ENCODE peak calls at places on chromosome 7, in four cellular contexts. A, D, Q and P are unnamed samples.

GRCh38 chr7:139358541-139359365 is 941 bp upstream of the LUC7L2 start:
- DNase-seq in A (no peak), D (no peak), Q (no peak), P (no peak)

GRCh38 chr7:125599387-125599786 is 669.8 kb upstream of the POT1 start:
- DNase-seq in A (no peak), D (no peak), Q (no peak), P (no peak)

GRCh38 chr7:130272456-130273080 is 5.9 kb downstream of the CPA2 start:
- DNase-seq in A (no peak), D (no peak), Q (no peak), P (no peak)

GRCh38 chr7:52085610-52086009 is 769.0 kb upstream of the COBL start:
- DNase-seq in A (peak), D (no peak), Q (no peak), P (no peak)

GRCh38 chr7:33979807-33980355 is 74.5 kb downstream of the BMPER start:
- DNase-seq in A (no peak), D (no peak), Q (peak), P (peak)

GRCh38 chr7:158743219-158743618 is 38.6 kb upstream of the NCAPG2 start:
- DNase-seq in A (no peak), D (no peak), Q (no peak), P (no peak)

GRCh38 chr7:1964913-1965578 is 267.7 kb downstream of the MAD1L1 start:
- DNase-seq in A (no peak), D (no peak), Q (no peak), P (no peak)

GRCh38 chr7:2626498-2627117 is 5.2 kb upstream of the TTYH3 start:
- DNase-seq in A (no peak), D (peak), Q (no peak), P (no peak)

GRCh38 chr7:2719007-2719406 is 31.0 kb downstream of the AMZ1 start:
- DNase-seq in A (peak), D (no peak), Q (no peak), P (no peak)

GRCh38 chr7:40093631-40094350 is 40.6 kb downstream of the MPLKIP start:
- DNase-seq in A (no peak), D (no peak), Q (no peak), P (no peak)

GRCh38 chr7:149870701-149871483 is 2.9 kb upstream of the ATP6V0E2 start:
- DNase-seq in A (no peak), D (no peak), Q (no peak), P (no peak)

GRCh38 chr7:139647812-139648616 is 124.5 kb downstream of the CLEC2L start:
- DNase-seq in A (no peak), D (no peak), Q (no peak), P (no peak)

GRCh38 chr7:38169862-38170261 is 8.2 kb upstream of the STARD3NL start:
- DNase-seq in A (no peak), D (no peak), Q (no peak), P (no peak)

GRCh38 chr7:114988035-114988434 is 66.1 kb downstream of the MDFIC start:
- DNase-seq in A (no peak), D (no peak), Q (no peak), P (no peak)

GRCh38 chr7:51256244-51256781 is 60.3 kb downstream of the COBL start:
- DNase-seq in A (no peak), D (no peak), Q (no peak), P (no peak)

GRCh38 chr7:159031750-159032149 is 112.9 kb downstream of the VIPR2 start:
- DNase-seq in A (no peak), D (peak), Q (no peak), P (no peak)

GRCh38 chr7:141184532-141185190 is 110.8 kb downstream of the TMEM178B start:
- DNase-seq in A (no peak), D (no peak), Q (no peak), P (no peak)

GRCh38 chr7:135942614-135943013 is 34.5 kb downstream of the MTPN start:
- DNase-seq in A (no peak), D (no peak), Q (no peak), P (no peak)

GRCh38 chr7:143126146-143126545 is 5.7 kb upstream of the PIP start:
- DNase-seq in A (no peak), D (no peak), Q (peak), P (peak)

GRCh38 chr7:31061185-31061584 is 9.1 kb downstream of the ADCYAP1R1 start:
- DNase-seq in A (no peak), D (no peak), Q (no peak), P (no peak)

GRCh38 chr7:74355091-74355490 is 65.9 kb downstream of the CLIP2 start:
- DNase-seq in A (no peak), D (peak), Q (no peak), P (peak)

GRCh38 chr7:128687131-128687530 is 15.0 kb downstream of the GARIN1A start:
- DNase-seq in A (no peak), D (no peak), Q (no peak), P (no peak)

GRCh38 chr7:84049034-84049433 is 145.6 kb downstream of the SEMA3A start:
- DNase-seq in A (no peak), D (no peak), Q (no peak), P (no peak)

GRCh38 chr7:159107052-159107892 is 37.4 kb downstream of the VIPR2 start:
- DNase-seq in A (no peak), D (peak), Q (no peak), P (no peak)

GRCh38 chr7:18004372-18004771 is 23.3 kb downstream of the PRPS1L1 start:
- DNase-seq in A (no peak), D (no peak), Q (no peak), P (no peak)

GRCh38 chr7:78172138-78172887 is 373.7 kb downstream of the PHTF2 start:
- DNase-seq in A (no peak), D (no peak), Q (no peak), P (no peak)

GRCh38 chr7:128131701-128132100 is 100.5 kb upstream of the LRRC4 start:
- DNase-seq in A (no peak), D (no peak), Q (no peak), P (no peak)

GRCh38 chr7:119482209-119482608 is 790.8 kb upstream of the KCND2 start:
- DNase-seq in A (peak), D (no peak), Q (no peak), P (no peak)

GRCh38 chr7:151113344-151114150 is 27.3 kb downstream of the AGAP3 start:
- DNase-seq in A (no peak), D (no peak), Q (peak), P (peak)

GRCh38 chr7:13257661-13258060 is 570.2 kb downstream of the ARL4A start:
- DNase-seq in A (no peak), D (no peak), Q (no peak), P (no peak)

GRCh38 chr7:50497968-50498367 is 47.8 kb upstream of the FIGNL1 start:
- DNase-seq in A (no peak), D (no peak), Q (no peak), P (no peak)

GRCh38 chr7:150988230-150989226 is 2.3 kb upstream of the NOS3 start:
- DNase-seq in A (no peak), D (peak), Q (no peak), P (no peak)

GRCh38 chr7:19107392-19108147 is 9.9 kb downstream of the TWIST1 start:
- DNase-seq in A (no peak), D (no peak), Q (no peak), P (no peak)

GRCh38 chr7:18117482-18117881 is 89.8 kb upstream of the PRPS1L1 start:
- DNase-seq in A (no peak), D (no peak), Q (no peak), P (no peak)

DNA sequence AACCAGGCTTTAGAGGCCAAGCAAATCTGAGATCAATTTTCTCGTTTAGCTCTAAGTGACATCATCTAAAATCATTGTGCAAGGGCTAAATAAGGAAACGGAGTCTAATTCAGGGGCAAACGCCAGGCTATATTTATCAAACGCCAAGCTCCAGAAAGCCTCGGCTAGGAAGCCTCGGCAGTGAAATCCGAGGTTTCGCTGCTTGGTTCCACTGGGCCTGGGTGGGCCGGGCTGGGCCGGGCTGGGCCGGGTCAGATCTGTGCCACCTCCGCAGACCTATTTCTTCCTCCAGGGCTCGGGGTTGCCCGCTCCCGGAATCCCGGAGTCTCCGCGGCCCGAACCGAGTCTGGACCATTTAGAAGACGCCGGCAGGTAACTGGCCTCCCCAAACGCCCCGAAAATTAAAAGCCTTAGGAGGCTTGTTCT is 459 bp upstream of the FEZF1 start:
- DNase-seq in A (no peak), D (no peak), Q (no peak), P (no peak)
- H3K4me3 ChIP-seq in A (peak), D (no peak), Q (no peak), P (no peak)

GRCh38 chr7:102068846-102069245 is 217.8 kb upstream of the SH2B2 start:
- DNase-seq in A (no peak), D (no peak), Q (no peak), P (no peak)
- H3K4me3 ChIP-seq in A (no peak), D (no peak), Q (no peak), P (no peak)

DNA sequence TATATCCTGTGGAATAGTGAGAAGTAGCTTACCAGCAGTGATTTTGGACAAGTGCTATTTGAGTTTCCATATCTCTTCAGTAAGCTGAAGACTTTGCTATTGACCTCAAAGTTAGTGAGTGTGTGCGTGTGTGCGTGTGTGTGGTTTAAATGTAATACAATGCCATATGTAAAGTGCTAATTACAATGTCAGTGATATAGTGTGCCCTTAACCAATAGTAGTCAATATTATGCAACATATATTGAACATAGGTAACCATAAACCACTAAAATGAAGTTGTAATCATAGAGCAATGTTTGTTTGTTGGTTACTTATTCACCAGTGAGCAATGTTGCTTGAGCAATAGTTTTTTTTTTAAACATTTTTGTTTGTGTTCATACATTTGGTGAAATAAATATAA is 309.4 kb downstream of the NXPH1 start:
- DNase-seq in A (no peak), D (no peak), Q (no peak), P (no peak)
- H3K4me3 ChIP-seq in A (no peak), D (no peak), Q (no peak), P (no peak)

GRCh38 chr7:116665447-116665996 is 6.5 kb upstream of the MET start:
- DNase-seq in A (no peak), D (no peak), Q (no peak), P (no peak)
- H3K4me3 ChIP-seq in A (no peak), D (no peak), Q (no peak), P (no peak)

GRCh38 chr7:94511763-94512162 is 2.2 kb downstream of the CASD1 start:
- DNase-seq in A (no peak), D (no peak), Q (no peak), P (no peak)
- H3K4me3 ChIP-seq in A (no peak), D (no peak), Q (no peak), P (no peak)

DNA sequence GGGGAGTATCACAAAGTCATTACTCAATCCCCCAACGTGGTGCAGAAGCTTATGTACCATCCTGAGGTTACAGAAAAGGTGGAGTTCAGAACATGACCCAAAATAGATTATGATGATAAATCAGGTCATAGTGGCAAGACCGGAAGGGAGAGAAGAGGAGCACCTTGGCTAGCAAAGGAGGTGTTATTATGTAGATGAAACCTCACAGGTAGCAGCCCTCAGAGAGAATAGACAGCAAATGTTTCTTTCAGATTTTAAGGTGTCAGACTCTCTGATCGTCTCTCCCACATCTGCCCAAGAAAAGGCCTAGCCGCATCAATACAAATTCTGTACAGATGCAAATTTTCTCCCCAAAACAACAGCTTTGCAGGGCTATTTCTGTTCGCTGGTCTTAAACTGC is 88.3 kb upstream of the SEMA3D start:
- DNase-seq in A (peak), D (no peak), Q (no peak), P (no peak)
- H3K4me3 ChIP-seq in A (no peak), D (no peak), Q (no peak), P (no peak)

GRCh38 chr7:27051451-27051850 is 44.3 kb downstream of the HOXA1 start:
- DNase-seq in A (no peak), D (no peak), Q (no peak), P (no peak)

GRCh38 chr7:27048438-27048837 is 47.4 kb downstream of the HOXA1 start:
- DNase-seq in A (no peak), D (no peak), Q (no peak), P (no peak)

GRCh38 chr7:27046854-27047549 is 48.8 kb downstream of the HOXA1 start:
- DNase-seq in A (no peak), D (no peak), Q (no peak), P (no peak)
- H3K4me3 ChIP-seq in A (no peak), D (no peak), Q (no peak), P (no peak)

DNA sequence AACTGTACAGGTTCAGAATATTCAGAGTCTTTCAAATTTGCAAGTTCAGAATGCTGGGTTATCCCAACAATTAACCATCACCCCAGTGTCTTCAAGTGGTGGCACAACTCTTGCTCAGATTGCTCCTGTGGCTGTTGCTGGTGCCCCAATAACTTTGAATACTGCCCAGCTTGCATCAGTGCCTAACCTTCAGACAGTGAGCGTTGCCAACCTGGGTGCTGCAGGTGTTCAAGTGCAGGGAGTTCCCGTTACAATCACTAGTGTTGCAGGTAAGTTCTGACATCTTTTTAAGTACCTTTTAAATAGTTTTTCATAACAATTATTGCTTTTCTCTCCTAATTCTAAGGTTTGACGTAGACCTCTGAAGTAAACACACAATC is 2.7 kb downstream of the SP4 start:
- DNase-seq in A (no peak), D (no peak), Q (no peak), P (no peak)
- H3K4me3 ChIP-seq in A (no peak), D (no peak), Q (no peak), P (no peak)

GRCh38 chr7:64747802-64748201 is 46.4 kb upstream of the ZNF138 start:
- DNase-seq in A (no peak), D (no peak), Q (no peak), P (no peak)

GRCh38 chr7:64755881-64756280 is 38.3 kb upstream of the ZNF138 start:
- DNase-seq in A (no peak), D (no peak), Q (no peak), P (no peak)

GRCh38 chr7:64758151-64758550 is 36.1 kb upstream of the ZNF138 start:
- DNase-seq in A (no peak), D (no peak), Q (no peak), P (no peak)

DNA sequence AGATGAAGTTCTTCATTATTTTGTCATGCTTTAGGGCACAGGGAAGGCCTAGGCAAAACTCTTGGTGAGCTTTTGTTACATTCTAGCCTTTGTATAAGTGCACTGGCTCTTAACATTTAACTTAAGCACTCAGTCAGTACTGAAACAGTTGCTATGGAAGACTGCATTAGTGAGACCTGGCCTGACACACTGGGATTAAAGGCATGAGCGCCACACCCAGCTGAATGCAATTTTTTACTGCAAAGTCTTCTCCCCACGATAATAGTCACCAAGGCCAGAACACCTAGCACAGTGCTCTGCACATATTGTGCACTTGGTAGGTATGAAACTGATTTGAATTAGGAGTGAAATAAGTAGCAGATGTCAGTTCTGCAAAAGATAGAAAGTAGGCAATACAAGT is 41.2 kb upstream of the ZNF138 start:
- DNase-seq in A (no peak), D (no peak), Q (no peak), P (no peak)
- H3K4me3 ChIP-seq in A (no peak), D (no peak), Q (no peak), P (no peak)